ENCODE peak calls at places on chromosomes 11 and 22, in seven cellular contexts. P, T, K, Q, R, V and N are unnamed samples.

GRCh38 chr11:40337118-40337517 is 1122.3 kb downstream of the LRRC4C start:
- DNase-seq in Q (no peak), V (peak; percentile 67), R (no peak), T (no peak), K (no peak), P (no peak), N (no peak)

GRCh38 chr11:70210051-70210501 is 7.0 kb downstream of the FADD start:
- DNase-seq in Q (peak; percentile 69), V (peak; percentile 68), P (no peak), K (no peak), R (no peak), T (no peak), N (no peak)

GRCh38 chr11:130315354-130315970 is 745 bp upstream of the ZBTB44 start:
- DNase-seq in K (peak; percentile 43), P (no peak), Q (no peak), V (no peak), T (no peak), R (peak; percentile 64), N (peak; percentile 28)

GRCh38 chr22:46993626-46994025 is 231.2 kb downstream of the TBC1D22A start:
- DNase-seq in V (no peak), T (no peak), K (no peak), R (no peak), P (no peak), Q (no peak), N (no peak)

GRCh38 chr11:848988-849824 is 6.6 kb downstream of the TSPAN4 start:
- DNase-seq in V (no peak), K (peak; percentile 28), P (no peak), T (no peak), Q (no peak), R (peak; percentile 55), N (peak; percentile 57)

GRCh38 chr11:16739326-16739875 is 954 bp downstream of the C11orf58 start:
- DNase-seq in V (peak; percentile 28), T (no peak), P (peak; percentile 15), Q (no peak), K (no peak), R (no peak), N (no peak)

GRCh38 chr11:19889531-19889930 is 176.9 kb downstream of the NAV2 start:
- DNase-seq in K (no peak), V (peak; percentile 38), T (no peak), R (no peak), Q (no peak), P (no peak), N (no peak)

GRCh38 chr11:58905141-58905715 is 34.1 kb upstream of the GLYATL1 start:
- DNase-seq in T (no peak), K (no peak), R (no peak), V (peak; percentile 70), P (no peak), Q (no peak), N (peak; percentile 6)

GRCh38 chr11:116084511-116084910 is 580.3 kb upstream of the CADM1 start:
- DNase-seq in P (no peak), K (no peak), V (no peak), R (no peak), Q (no peak), T (no peak), N (no peak)

GRCh38 chr11:34644669-34645406 is 23.9 kb downstream of the EHF start:
- DNase-seq in P (peak; percentile 24), T (no peak), V (peak; percentile 89), R (no peak), K (no peak), Q (peak; percentile 71), N (no peak)

GRCh38 chr11:34167961-34168360 is 62.5 kb downstream of the NAT10 start:
- DNase-seq in V (no peak), K (no peak), R (no peak), P (no peak), Q (no peak), T (no peak), N (no peak)

GRCh38 chr11:17954395-17955252 is 58.2 kb downstream of the SERGEF start:
- DNase-seq in V (peak; percentile 40), T (no peak), R (no peak), Q (peak; percentile 14), P (no peak), K (no peak), N (peak; percentile 14)

GRCh38 chr22:43377486-43377995 is 34.3 kb upstream of the MPPED1 start:
- DNase-seq in Q (no peak), P (no peak), R (no peak), K (no peak), T (no peak), V (peak; percentile 20), N (no peak)

GRCh38 chr11:102361100-102362021 is 14.3 kb downstream of the BIRC2 start:
- DNase-seq in R (no peak), P (no peak), K (no peak), Q (no peak), V (peak; percentile 17), T (no peak), N (no peak)

GRCh38 chr11:44286268-44286880 is 23.6 kb downstream of the ALX4 start:
- DNase-seq in P (peak; percentile 70), V (peak; percentile 44), R (peak; percentile 74), T (no peak), Q (no peak), K (peak; percentile 35), N (peak; percentile 56)

GRCh38 chr11:64932324-64932723 is 3.4 kb downstream of the GPHA2 start:
- DNase-seq in K (no peak), V (no peak), P (no peak), R (no peak), T (no peak), Q (no peak), N (no peak)

GRCh38 chr11:19978668-19979518 is 181.4 kb downstream of the DBX1 start:
- DNase-seq in Q (peak; percentile 81), V (peak; percentile 90), T (no peak), P (peak; percentile 79), R (no peak), K (no peak), N (no peak)

GRCh38 chr22:17727244-17727892 is 46.9 kb downstream of the BID start:
- DNase-seq in P (no peak), R (no peak), T (no peak), V (no peak), Q (no peak), K (no peak), N (no peak)

GRCh38 chr11:61866958-61867343 is 24.4 kb downstream of the FADS3 start:
- DNase-seq in V (no peak), P (no peak), T (no peak), Q (no peak), R (no peak), K (no peak), N (no peak)

GRCh38 chr11:8016396-8016949 is 29.3 kb downstream of the EIF3F start:
- DNase-seq in R (no peak), V (no peak), P (no peak), K (no peak), Q (no peak), T (no peak), N (no peak)

GRCh38 chr11:115612331-115612730 is 108.1 kb upstream of the CADM1 start:
- DNase-seq in K (no peak), R (no peak), V (peak; percentile 50), P (no peak), Q (no peak), T (no peak), N (no peak)

GRCh38 chr11:26551186-26551801 is 20.8 kb downstream of the MUC15 start:
- DNase-seq in K (no peak), P (no peak), Q (no peak), V (peak; percentile 6), T (no peak), R (no peak), N (no peak)

GRCh38 chr11:119727523-119728081 is 1.4 kb downstream of the NECTIN1 start:
- DNase-seq in Q (no peak), R (no peak), P (no peak), K (peak; percentile 11), T (no peak), V (no peak), N (no peak)

GRCh38 chr11:83852012-83852411 is 565.8 kb upstream of the CCDC90B start:
- DNase-seq in T (no peak), P (no peak), Q (no peak), K (no peak), R (no peak), V (no peak), N (no peak)

GRCh38 chr11:125192194-125192593 is 27.6 kb downstream of the PKNOX2 start:
- DNase-seq in P (no peak), Q (no peak), K (no peak), V (no peak), T (no peak), R (no peak), N (no peak)

GRCh38 chr11:69205125-69205928 is 49.6 kb downstream of the SMIM38 start:
- DNase-seq in R (no peak), Q (no peak), T (no peak), K (no peak), P (no peak), V (no peak), N (no peak)

GRCh38 chr11:117210620-117211019 is 11.4 kb downstream of the TAGLN start:
- DNase-seq in P (no peak), K (no peak), T (no peak), R (no peak), Q (no peak), V (no peak), N (no peak)

GRCh38 chr11:70158201-70158600 is 44.9 kb upstream of the FADD start:
- DNase-seq in T (no peak), P (peak; percentile 55), R (no peak), K (no peak), Q (no peak), V (peak; percentile 19), N (no peak)

GRCh38 chr22:35727436-35727835 is 9.8 kb downstream of the APOL5 start:
- DNase-seq in T (no peak), Q (no peak), V (peak; percentile 50), P (no peak), R (no peak), K (no peak), N (no peak)

GRCh38 chr11:19817870-19818269 is 105.2 kb downstream of the NAV2 start:
- DNase-seq in Q (no peak), T (no peak), P (no peak), K (no peak), R (no peak), V (no peak), N (no peak)

GRCh38 chr22:29030016-29030617 is 31.5 kb downstream of the C22orf31 start:
- DNase-seq in V (no peak), T (no peak), P (no peak), K (no peak), R (no peak), Q (peak; percentile 9), N (no peak)

GRCh38 chr22:37905534-37906363 is at the start of gene MICALL1:
- DNase-seq in V (peak; percentile 67), P (peak; percentile 64), T (peak; percentile 50), R (peak; percentile 72), K (peak; percentile 61), Q (peak; percentile 43), N (peak; percentile 67)

GRCh38 chr11:125025968-125026367 is 37.1 kb upstream of the SLC37A2 start:
- DNase-seq in Q (no peak), K (no peak), V (no peak), R (no peak), T (no peak), P (no peak), N (no peak)

GRCh38 chr22:46072030-46072881 is 78.1 kb upstream of the PPARA start:
- DNase-seq in T (peak; percentile 44), K (no peak), R (peak; percentile 75), Q (no peak), P (no peak), V (peak; percentile 61), N (peak; percentile 77)

GRCh38 chr11:116035972-116036371 is 531.8 kb upstream of the CADM1 start:
- DNase-seq in Q (no peak), K (no peak), P (no peak), T (no peak), R (no peak), V (no peak), N (no peak)

GRCh38 chr11:65624931-65625627 is 9.5 kb downstream of the PCNX3 start:
- DNase-seq in K (no peak), V (no peak), R (no peak), Q (no peak), T (no peak), P (no peak), N (no peak)

GRCh38 chr11:60785806-60786361 is 751 bp downstream of the MS4A10 start:
- DNase-seq in T (no peak), R (no peak), P (no peak), Q (peak; percentile 49), V (peak; percentile 57), K (no peak), N (no peak)